ENCODE peak calls at places on chromosomes 6 and 20, in four cellular contexts. One of them, this sample, is unnamed.

GRCh38 chr6:102815207-102815606 is 1421.7 kb downstream of the GRIK2 start:
- DNase-seq in pancreas: no peak
- DNase-seq in HFF-Myc: no peak
- DNase-seq in T-cell: no peak
- DNase-seq in this sample: no peak

GRCh38 chr6:25717856-25718740 is 36.4 kb upstream of the SLC17A4 start:
- DNase-seq in T-cell: no peak
- DNase-seq in pancreas: no peak
- DNase-seq in HFF-Myc: peak; percentile 19
- DNase-seq in this sample: no peak

GRCh38 chr6:155314773-155315515 is 660 bp upstream of the TFB1M start:
- DNase-seq in pancreas: no peak
- DNase-seq in HFF-Myc: peak; percentile 83
- DNase-seq in T-cell: peak; percentile 3
- DNase-seq in this sample: peak; percentile 63

GRCh38 chr6:25524542-25524941 is 127.5 kb upstream of the SCGN start:
- DNase-seq in pancreas: no peak
- DNase-seq in HFF-Myc: no peak
- DNase-seq in T-cell: no peak
- DNase-seq in this sample: no peak

GRCh38 chr6:121847806-121848522 is 412.5 kb downstream of the GJA1 start:
- DNase-seq in T-cell: no peak
- DNase-seq in pancreas: no peak
- DNase-seq in HFF-Myc: no peak
- DNase-seq in this sample: no peak

GRCh38 chr6:112205521-112206458 is 48.6 kb downstream of the LAMA4 start:
- DNase-seq in HFF-Myc: no peak
- DNase-seq in T-cell: no peak
- DNase-seq in pancreas: no peak
- DNase-seq in this sample: no peak

GRCh38 chr6:111533087-111533784 is 50.2 kb upstream of the REV3L start:
- DNase-seq in T-cell: no peak
- DNase-seq in pancreas: no peak
- DNase-seq in HFF-Myc: no peak
- DNase-seq in this sample: no peak

GRCh38 chr6:13026557-13026956 is 301.8 kb downstream of the TBC1D7 start:
- DNase-seq in pancreas: no peak
- DNase-seq in HFF-Myc: no peak
- DNase-seq in T-cell: no peak
- DNase-seq in this sample: no peak

GRCh38 chr6:113813207-113813606 is 43.9 kb upstream of the MARCKS start:
- DNase-seq in HFF-Myc: no peak
- DNase-seq in T-cell: no peak
- DNase-seq in pancreas: no peak
- DNase-seq in this sample: no peak

GRCh38 chr6:117265425-117266266 is at the start of gene VGLL2:
- DNase-seq in HFF-Myc: no peak
- DNase-seq in pancreas: peak; percentile 80
- DNase-seq in T-cell: no peak
- DNase-seq in this sample: no peak

GRCh38 chr6:125197795-125198269 is 44.3 kb downstream of the TPD52L1 start:
- DNase-seq in pancreas: peak; percentile 56
- DNase-seq in HFF-Myc: no peak
- DNase-seq in T-cell: no peak
- DNase-seq in this sample: no peak

GRCh38 chr6:121521164-121521555 is 85.7 kb downstream of the GJA1 start:
- DNase-seq in pancreas: no peak
- DNase-seq in T-cell: no peak
- DNase-seq in HFF-Myc: no peak
- DNase-seq in this sample: no peak

GRCh38 chr20:4161447-4162251 is 146.3 kb upstream of the RNF24 start:
- DNase-seq in pancreas: peak; percentile 85
- DNase-seq in T-cell: no peak
- DNase-seq in HFF-Myc: no peak
- DNase-seq in this sample: no peak

GRCh38 chr6:2378891-2379652 is 133.7 kb upstream of the GMDS start:
- DNase-seq in pancreas: no peak
- DNase-seq in T-cell: no peak
- DNase-seq in HFF-Myc: no peak
- DNase-seq in this sample: no peak

GRCh38 chr20:50593005-50593335 is 82.8 kb downstream of the PTPN1 start:
- DNase-seq in T-cell: no peak
- DNase-seq in HFF-Myc: no peak
- DNase-seq in pancreas: no peak
- DNase-seq in this sample: no peak

GRCh38 chr6:49454787-49455709 is 8.0 kb downstream of the MMUT start:
- DNase-seq in T-cell: no peak
- DNase-seq in HFF-Myc: no peak
- DNase-seq in pancreas: no peak
- DNase-seq in this sample: no peak

GRCh38 chr6:106098383-106099234 is 12.5 kb downstream of the PRDM1 start:
- DNase-seq in pancreas: no peak
- DNase-seq in T-cell: peak; percentile 80
- DNase-seq in HFF-Myc: no peak
- DNase-seq in this sample: peak; percentile 83

GRCh38 chr20:48467622-48468021 is 360.2 kb downstream of the PREX1 start:
- DNase-seq in T-cell: no peak
- DNase-seq in pancreas: no peak
- DNase-seq in HFF-Myc: no peak
- DNase-seq in this sample: no peak

GRCh38 chr6:14612016-14612415 is 494.4 kb downstream of the CD83 start:
- DNase-seq in pancreas: no peak
- DNase-seq in HFF-Myc: peak; percentile 20
- DNase-seq in T-cell: no peak
- DNase-seq in this sample: no peak

GRCh38 chr6:55654445-55654844 is 75.5 kb upstream of the HMGCLL1 start:
- DNase-seq in T-cell: no peak
- DNase-seq in pancreas: no peak
- DNase-seq in HFF-Myc: no peak
- DNase-seq in this sample: no peak

GRCh38 chr6:114581293-114581692 is 238.5 kb upstream of the HS3ST5 start:
- DNase-seq in HFF-Myc: no peak
- DNase-seq in T-cell: no peak
- DNase-seq in pancreas: no peak
- DNase-seq in this sample: no peak

GRCh38 chr6:129605962-129606361 is 104.0 kb downstream of the ARHGAP18 start:
- DNase-seq in HFF-Myc: no peak
- DNase-seq in T-cell: no peak
- DNase-seq in pancreas: no peak
- DNase-seq in this sample: no peak

GRCh38 chr20:63061701-63062100 is 54.9 kb upstream of the BHLHE23 start:
- DNase-seq in T-cell: no peak
- DNase-seq in HFF-Myc: no peak
- DNase-seq in pancreas: peak; percentile 30
- DNase-seq in this sample: no peak

GRCh38 chr20:7113577-7114466 is 346.3 kb downstream of the BMP2 start:
- DNase-seq in pancreas: no peak
- DNase-seq in HFF-Myc: peak; percentile 15
- DNase-seq in T-cell: no peak
- DNase-seq in this sample: no peak

GRCh38 chr6:134307870-134308269 is 10.0 kb downstream of the SGK1 start:
- DNase-seq in T-cell: no peak
- DNase-seq in HFF-Myc: no peak
- DNase-seq in pancreas: no peak
- DNase-seq in this sample: no peak

GRCh38 chr20:21302645-21303060 is 478 bp upstream of the XRN2 start:
- DNase-seq in T-cell: no peak
- DNase-seq in pancreas: no peak
- DNase-seq in HFF-Myc: no peak
- DNase-seq in this sample: no peak

GRCh38 chr20:17645546-17646208 is 36.4 kb downstream of the RRBP1 start:
- DNase-seq in pancreas: peak; percentile 55
- DNase-seq in T-cell: no peak
- DNase-seq in HFF-Myc: no peak
- DNase-seq in this sample: no peak

GRCh38 chr6:41039060-41039998 is at the start of gene UNC5CL:
- DNase-seq in T-cell: no peak
- DNase-seq in pancreas: peak; percentile 80
- DNase-seq in HFF-Myc: no peak
- DNase-seq in this sample: peak; percentile 61

GRCh38 chr6:169640347-169640972 is 61.4 kb downstream of the WDR27 start:
- DNase-seq in HFF-Myc: no peak
- DNase-seq in pancreas: no peak
- DNase-seq in T-cell: no peak
- DNase-seq in this sample: no peak

GRCh38 chr20:42975974-42976373 is 213.7 kb downstream of the PTPRT start:
- DNase-seq in T-cell: no peak
- DNase-seq in pancreas: no peak
- DNase-seq in HFF-Myc: no peak
- DNase-seq in this sample: no peak

GRCh38 chr6:26217714-26218075 is 130.5 kb downstream of the HFE start:
- DNase-seq in HFF-Myc: no peak
- DNase-seq in T-cell: no peak
- DNase-seq in pancreas: no peak
- DNase-seq in this sample: no peak

GRCh38 chr6:134937426-134937825 is 12.5 kb downstream of the ALDH8A1 start:
- DNase-seq in pancreas: no peak
- DNase-seq in HFF-Myc: no peak
- DNase-seq in T-cell: no peak
- DNase-seq in this sample: no peak